ENCODE peak calls at places on chromosomes 11 and 22, in nine cellular contexts. G is non-pigmented ciliary epithelial cell; T is stimulated activated CD4-positive, alpha-beta T cell treated with anti-CD3 and anti-CD28 coated beads, Interleukin-1b, Interleukin-23, amount 100 ng/mL, for 1 hour; M is iris pigment epithelial cell; R is thoracic aorta; V is Jurkat, Clone E6-1; K is testis; Z is activated gamma-delta T cell treated with Interleukin-2 at 50 U/mL for 16 hours; Q is RWPE1. J is an unnamed sample.

GRCh38 chr11:134068829-134069425 is at the start of gene JAM3:
- DNase-seq in K (peak; percentile 99), Z (peak; percentile 98), T (peak; percentile 93), R (peak; percentile 87), V (peak; percentile 89), G (peak; percentile 60), M (peak; percentile 94), Q (peak; percentile 82), J (peak; percentile 100)

GRCh38 chr11:87101956-87102355 is 64.2 kb downstream of the TMEM135 start:
- DNase-seq in G (no peak), R (no peak), M (no peak), K (no peak), Q (no peak), T (no peak), Z (no peak), V (no peak), J (no peak)

GRCh38 chr22:25650834-25651233 is 86.4 kb downstream of the GRK3 start:
- DNase-seq in V (no peak), Q (no peak), Z (no peak), M (no peak), R (no peak), G (no peak), K (no peak), T (no peak), J (no peak)

GRCh38 chr11:12232160-12232559 is 121.8 kb downstream of the MICAL2 start:
- DNase-seq in M (no peak), K (no peak), V (no peak), R (no peak), Q (no peak), Z (no peak), T (no peak), G (no peak), J (no peak)

GRCh38 chr11:15453211-15453715 is 338.5 kb downstream of the INSC start:
- DNase-seq in T (no peak), Q (no peak), Z (no peak), V (no peak), M (no peak), R (no peak), G (no peak), K (no peak), J (no peak)

GRCh38 chr22:23801238-23801821 is 14.6 kb downstream of the SMARCB1 start:
- DNase-seq in Q (no peak), T (no peak), M (no peak), V (no peak), R (no peak), Z (no peak), G (no peak), K (no peak), J (no peak)

GRCh38 chr22:38040953-38041759 is 16.0 kb upstream of the PICK1 start:
- DNase-seq in G (no peak), V (no peak), Q (no peak), M (no peak), K (no peak), T (no peak), R (no peak), Z (no peak), J (no peak)

GRCh38 chr11:2807801-2808241 is 77.8 kb downstream of the CDKN1C start:
- DNase-seq in M (no peak), R (no peak), G (no peak), Q (no peak), Z (no peak), K (peak; percentile 5), T (no peak), V (no peak), J (no peak)

GRCh38 chr11:117520201-117520600 is 192.5 kb downstream of the CEP164 start:
- DNase-seq in Z (no peak), V (no peak), M (peak; percentile 35), T (no peak), Q (no peak), R (no peak), G (no peak), K (peak; percentile 35), J (no peak)

GRCh38 chr22:39504071-39504470 is 2.0 kb downstream of the MIEF1 start:
- DNase-seq in Z (no peak), M (no peak), V (no peak), K (no peak), Q (no peak), R (no peak), T (no peak), G (no peak), J (no peak)

GRCh38 chr22:39946571-39947407 is 13.4 kb upstream of the TMA7B start:
- DNase-seq in K (peak; percentile 81), Q (no peak), R (no peak), G (no peak), M (no peak), T (no peak), V (no peak), Z (no peak), J (no peak)

GRCh38 chr11:131914299-131914902 is 544.0 kb downstream of the NTM start:
- DNase-seq in K (no peak), Q (no peak), R (no peak), G (no peak), M (peak; percentile 29), Z (no peak), T (no peak), V (peak; percentile 9), J (peak; percentile 46)

GRCh38 chr11:47611240-47611863 is 17.1 kb upstream of the C1QTNF4 start:
- DNase-seq in K (no peak), V (no peak), Z (no peak), T (no peak), M (no peak), G (no peak), R (no peak), Q (no peak), J (no peak)

GRCh38 chr11:95500466-95500865 is 269.5 kb upstream of the SESN3 start:
- DNase-seq in R (no peak), K (no peak), G (no peak), T (no peak), V (no peak), M (no peak), Q (no peak), Z (no peak), J (no peak)

GRCh38 chr11:18987454-18988231 is 48.4 kb upstream of the MRGPRX1 start:
- DNase-seq in M (peak; percentile 30), Q (peak; percentile 86), G (no peak), K (no peak), V (no peak), Z (no peak), T (no peak), R (no peak), J (peak; percentile 16)

GRCh38 chr11:22192642-22193347 is at the start of gene ANO5:
- DNase-seq in R (peak; percentile 7), V (no peak), Q (no peak), T (no peak), G (no peak), Z (peak; percentile 3), K (peak; percentile 74), M (no peak), J (peak; percentile 26)

GRCh38 chr11:134911514-134912180 is 499.6 kb upstream of the B3GAT1 start:
- DNase-seq in V (no peak), R (no peak), K (no peak), M (no peak), Q (no peak), G (no peak), Z (no peak), T (no peak), J (no peak)

GRCh38 chr11:27253200-27253599 is 109.8 kb downstream of the CCDC34 start:
- DNase-seq in T (no peak), R (no peak), G (no peak), Z (no peak), Q (no peak), K (no peak), M (peak; percentile 24), V (no peak), J (no peak)

GRCh38 chr22:24810043-24810749 is 4.2 kb downstream of the SGSM1 start:
- DNase-seq in T (no peak), R (peak; percentile 44), M (no peak), K (no peak), Q (no peak), V (no peak), G (no peak), Z (no peak), J (peak; percentile 23)

GRCh38 chr22:30868663-30869385 is 99.8 kb downstream of the MORC2 start:
- DNase-seq in V (peak; percentile 38), T (no peak), Q (no peak), M (peak; percentile 39), K (no peak), G (peak; percentile 9), Z (no peak), R (no peak), J (no peak)

GRCh38 chr11:126392638-126393023 is 37.1 kb downstream of the ST3GAL4 start:
- DNase-seq in K (peak; percentile 71), Q (no peak), V (peak; percentile 17), Z (no peak), R (no peak), M (no peak), T (no peak), G (no peak), J (no peak)

GRCh38 chr11:113334183-113334582 is 19.8 kb downstream of the TTC12 start:
- DNase-seq in V (no peak), M (no peak), R (no peak), K (no peak), T (no peak), G (no peak), Q (no peak), Z (no peak), J (no peak)

GRCh38 chr11:38819986-38820385 is 2221.9 kb upstream of the RAG2 start:
- DNase-seq in G (no peak), Q (no peak), M (no peak), K (no peak), T (no peak), Z (no peak), R (no peak), V (no peak), J (no peak)

GRCh38 chr11:1771700-1772099 is 8.0 kb upstream of the CTSD start:
- DNase-seq in T (no peak), Q (no peak), G (no peak), Z (no peak), V (no peak), K (no peak), M (peak; percentile 90), R (no peak), J (no peak)